ENCODE peak calls at places on chromosomes 12 and 14, in six cellular contexts. J, B, H, M, R and S are unnamed samples.

GRCh38 chr14:101729382-101729781 is 32.1 kb upstream of the PPP2R5C start:
- DNase-seq in R (no peak), M (no peak), J (no peak), B (no peak), H (no peak), S (no peak)

GRCh38 chr12:109467978-109468676 is 9.0 kb downstream of the KCTD10 start:
- DNase-seq in R (no peak), H (no peak), B (no peak), M (no peak), J (no peak), S (no peak)

GRCh38 chr12:123067654-123068053 is 83.2 kb downstream of the PITPNM2 start:
- DNase-seq in H (no peak), B (no peak), M (no peak), J (no peak), R (no peak), S (no peak)

GRCh38 chr14:56002876-56003625 is 115.2 kb upstream of the PELI2 start:
- DNase-seq in R (no peak), J (no peak), M (no peak), B (no peak), H (no peak), S (no peak)

GRCh38 chr12:10068634-10069033 is 30.2 kb downstream of the CLEC1A start:
- DNase-seq in B (no peak), H (no peak), J (no peak), M (no peak), R (no peak), S (no peak)

GRCh38 chr12:46402861-46403731 is 30.5 kb upstream of the SLC38A2 start:
- DNase-seq in H (no peak), R (no peak), M (peak), B (no peak), J (no peak), S (no peak)

GRCh38 chr14:33689680-33690079 is 261.2 kb downstream of the EGLN3 start:
- DNase-seq in B (no peak), M (no peak), J (no peak), H (no peak), R (no peak), S (no peak)

GRCh38 chr14:22070119-22070982 is 396.7 kb upstream of the OR4E1 start:
- DNase-seq in J (peak), B (no peak), M (peak), H (no peak), R (no peak), S (no peak)

GRCh38 chr14:89249296-89249565 is 167.8 kb downstream of the FOXN3 start:
- DNase-seq in H (no peak), M (peak), J (peak), R (no peak), B (no peak), S (no peak)